ENCODE peak calls at places on chromosomes 6 and 20, in six cellular contexts. B is IMR-90, K is H1, W is H9, U is mesendoderm, A is mesenchymal stem cell. C is an unnamed sample.
A peak's percentile ranks its signal among the peaks of the same experiment; 100 is the strongest.

GRCh38 chr6:170285482-170285881 is 5.4 kb downstream of the DLL1 start:
- DNase-seq in K (no peak), A (no peak), W (no peak), B (no peak), U (no peak), C (no peak)

GRCh38 chr6:99612551-99613397 is 6.1 kb downstream of the PRDM13 start:
- DNase-seq in A (no peak), B (no peak), W (peak; percentile 54), K (peak; percentile 82), U (peak; percentile 59), C (no peak)

GRCh38 chr20:46820682-46821081 is 74.0 kb upstream of the EYA2 start:
- DNase-seq in A (no peak), U (no peak), K (no peak), W (no peak), B (no peak), C (no peak)

GRCh38 chr20:25237610-25238318 is 10.1 kb upstream of the PYGB start:
- DNase-seq in K (no peak), U (peak; percentile 93), B (peak; percentile 100), W (no peak), A (peak; percentile 100), C (no peak)

GRCh38 chr20:45049438-45049837 is 51.5 kb downstream of the KCNS1 start:
- DNase-seq in A (no peak), U (no peak), W (no peak), B (no peak), K (no peak), C (no peak)

GRCh38 chr6:131717815-131718214 is 7.0 kb upstream of the CTAGE9 start:
- DNase-seq in K (no peak), U (no peak), B (no peak), A (no peak), W (no peak), C (no peak)

GRCh38 chr20:45100563-45101245 is at the start of gene KCNS1:
- DNase-seq in B (no peak), U (peak; percentile 85), A (peak; percentile 19), K (peak; percentile 86), W (peak; percentile 81), C (no peak)

GRCh38 chr6:68876792-68877493 is 241.9 kb downstream of the ADGRB3 start:
- DNase-seq in K (no peak), U (peak; percentile 8), B (peak; percentile 4), W (no peak), A (peak; percentile 31), C (no peak)

GRCh38 chr6:158654498-158654897 is 4.6 kb downstream of the SYTL3 start:
- DNase-seq in A (peak; percentile 97), K (no peak), B (peak; percentile 94), U (no peak), W (no peak), C (no peak)

GRCh38 chr20:51128198-51128597 is 105.3 kb upstream of the KCNG1 start:
- DNase-seq in U (no peak), B (peak; percentile 97), W (peak; percentile 9), A (peak; percentile 92), K (no peak), C (no peak)

GRCh38 chr6:157233686-157234085 is 89.6 kb downstream of the TMEM242 start:
- DNase-seq in B (no peak), K (no peak), U (no peak), A (no peak), W (no peak), C (no peak)

GRCh38 chr6:83847179-83847578 is 6.0 kb upstream of the RIPPLY2 start:
- DNase-seq in K (no peak), B (no peak), A (no peak), U (no peak), W (no peak), C (no peak)

GRCh38 chr20:3980260-3981131 is 34.9 kb downstream of the RNF24 start:
- DNase-seq in A (peak; percentile 72), B (peak; percentile 73), W (no peak), U (peak; percentile 31), K (no peak), C (no peak)

GRCh38 chr6:64685401-64685800 is 1021.6 kb downstream of the EYS start:
- DNase-seq in U (peak; percentile 53), B (no peak), W (peak; percentile 37), K (no peak), A (no peak), C (no peak)

GRCh38 chr20:63698739-63699465 is 2.5 kb downstream of the TNFRSF6B start:
- DNase-seq in B (peak; percentile 94), K (no peak), U (peak; percentile 52), A (peak; percentile 97), W (peak; percentile 39), C (no peak)

GRCh38 chr6:88869263-88870023 is 94.0 kb downstream of the RNGTT start:
- DNase-seq in U (no peak), W (no peak), A (peak; percentile 62), K (no peak), B (peak; percentile 80), C (no peak)

GRCh38 chr6:33981861-33982260 is 164.0 kb downstream of the GRM4 start:
- DNase-seq in U (no peak), W (no peak), B (no peak), K (no peak), A (no peak), C (no peak)

DNA sequence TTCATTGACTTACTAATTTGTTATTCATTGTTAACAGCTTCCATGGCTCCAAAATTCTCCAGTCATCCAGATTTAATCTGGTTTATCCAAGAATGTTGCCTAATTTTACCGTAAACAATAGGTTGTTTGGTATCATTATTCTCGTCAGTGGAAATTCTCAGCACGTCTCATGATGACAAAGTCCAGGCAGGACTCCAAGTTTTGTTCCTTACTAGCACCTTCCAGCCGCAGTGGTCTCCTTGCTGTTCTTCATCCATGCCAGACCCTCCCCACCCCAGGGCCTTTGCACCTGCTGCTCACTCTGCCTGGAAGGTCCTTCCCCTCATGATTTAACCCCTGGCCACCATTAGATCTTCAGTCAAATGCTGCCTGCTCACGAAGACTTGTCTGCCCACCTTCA is 48.1 kb upstream of the NAA20 start:
- DNase-seq in K (no peak), W (no peak), B (no peak), A (no peak), U (no peak), C (no peak)
- H3K79me1 ChIP-seq in K (no peaks in the 10 kb centered on the region), W (no peaks in the 10 kb centered on the region), B (peaks cover 24% of the 10 kb centered on the region), A (peaks cover 23% of the 10 kb centered on the region), U (no peaks in the 10 kb centered on the region), C (no peaks in the 10 kb centered on the region)

DNA sequence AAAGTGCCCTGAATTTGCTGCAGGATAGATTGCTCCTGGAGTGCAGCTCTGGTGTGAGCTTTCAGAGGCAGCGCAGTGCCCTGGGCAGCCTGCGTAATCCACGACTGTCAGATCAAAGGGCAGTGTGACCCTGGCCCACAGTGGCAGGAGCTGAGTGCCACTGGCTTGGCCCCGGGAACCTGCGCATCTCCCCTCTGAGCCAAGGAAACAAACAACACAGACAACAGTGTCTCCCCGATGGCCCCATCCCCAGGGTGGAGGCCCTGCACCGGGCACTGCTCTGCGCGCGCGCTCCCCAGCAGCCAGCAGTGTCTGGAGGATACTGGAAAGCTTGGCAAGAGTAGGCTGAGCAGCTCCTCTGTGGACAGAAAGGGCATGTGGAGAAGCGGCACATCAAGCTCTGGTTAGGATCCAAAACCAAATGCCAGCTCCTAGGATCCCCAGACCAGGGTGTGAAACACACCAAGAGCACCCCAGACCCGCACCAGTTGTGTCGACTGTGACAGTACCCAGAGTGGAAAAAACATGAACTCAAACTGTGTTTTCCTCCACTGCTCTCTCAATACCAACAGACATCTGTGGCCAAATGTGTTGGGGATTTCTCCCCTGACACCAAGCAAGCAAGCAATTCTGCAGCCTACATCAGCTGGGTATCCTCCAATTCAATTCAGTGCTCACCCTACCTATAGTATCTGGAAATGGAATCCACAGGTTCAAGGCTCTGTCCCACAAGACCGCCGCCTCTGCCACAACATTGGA is 26.7 kb downstream of the RBCK1 start:
- DNase-seq in K (no peak), W (peak; percentile 36), U (no peak), A (no peak), B (no peak), C (no peak)
- H2BK15ac ChIP-seq in K (no peak overlapping the region), W (no peak overlapping the region), U (no peak overlapping the region), A (no peak overlapping the region), B (no peak overlapping the region), C (no peak overlapping the region)

GRCh38 chr20:59110607-59111006 is 53.0 kb upstream of the ZNF831 start:
- DNase-seq in W (no peak), A (no peak), U (no peak), B (no peak), K (no peak), C (no peak)

GRCh38 chr20:59104848-59105247 is 58.8 kb upstream of the ZNF831 start:
- DNase-seq in K (no peak), U (no peak), B (no peak), W (no peak), A (no peak), C (no peak)

GRCh38 chr20:59101956-59102355 is 59.4 kb upstream of the PRELID3B start:
- DNase-seq in B (no peak), U (no peak), A (no peak), K (no peak), W (no peak), C (no peak)

GRCh38 chr20:59102722-59103415 is 60.3 kb upstream of the PRELID3B start:
- DNase-seq in W (no peak), U (no peak), K (no peak), A (no peak), B (no peak), C (no peak)

DNA sequence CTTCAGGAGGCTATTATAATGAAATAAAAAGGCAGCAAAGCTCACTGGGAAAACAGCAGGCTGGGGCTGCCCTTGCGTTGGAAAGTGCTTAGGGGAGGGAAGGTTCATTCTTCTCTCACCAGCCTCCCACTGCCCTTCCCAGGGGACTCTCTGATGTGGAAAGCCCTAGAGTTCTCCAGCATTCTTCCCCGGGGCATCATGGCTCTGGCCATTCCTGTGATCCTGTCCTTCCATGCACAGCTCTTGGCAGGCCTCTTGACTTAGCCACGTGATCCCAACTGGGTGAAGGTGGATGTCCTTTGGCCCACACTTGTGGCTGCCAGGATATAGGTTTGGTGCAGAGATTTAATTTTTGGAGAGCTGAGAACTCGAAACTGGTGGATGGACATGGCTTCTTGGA is 58.0 kb upstream of the ZNF831 start:
- DNase-seq in W (no peak), A (no peak), K (no peak), U (no peak), B (no peak), C (no peak)
- H3K9ac ChIP-seq in W (no peak overlapping the region), A (no peak overlapping the region), K (no peak overlapping the region), U (no peak overlapping the region), B (no peak overlapping the region), C (no peak overlapping the region)

GRCh38 chr20:38168791-38169589 is 3.9 kb upstream of the TGM2 start:
- DNase-seq in U (no peak), K (no peak), A (peak; percentile 58), B (no peak), W (no peak), C (no peak)

GRCh38 chr20:38167851-38168760 is 3.0 kb upstream of the TGM2 start:
- DNase-seq in B (peak; percentile 96), A (peak; percentile 92), U (peak; percentile 73), K (no peak), W (peak; percentile 43), C (no peak)

GRCh38 chr20:38165966-38166706 is 1.1 kb upstream of the TGM2 start:
- DNase-seq in B (peak; percentile 35), K (no peak), A (peak; percentile 41), U (no peak), W (no peak), C (no peak)

GRCh38 chr20:38166707-38167233 is 1.7 kb upstream of the TGM2 start:
- DNase-seq in K (no peak), W (no peak), U (no peak), B (no peak), A (no peak), C (no peak)

DNA sequence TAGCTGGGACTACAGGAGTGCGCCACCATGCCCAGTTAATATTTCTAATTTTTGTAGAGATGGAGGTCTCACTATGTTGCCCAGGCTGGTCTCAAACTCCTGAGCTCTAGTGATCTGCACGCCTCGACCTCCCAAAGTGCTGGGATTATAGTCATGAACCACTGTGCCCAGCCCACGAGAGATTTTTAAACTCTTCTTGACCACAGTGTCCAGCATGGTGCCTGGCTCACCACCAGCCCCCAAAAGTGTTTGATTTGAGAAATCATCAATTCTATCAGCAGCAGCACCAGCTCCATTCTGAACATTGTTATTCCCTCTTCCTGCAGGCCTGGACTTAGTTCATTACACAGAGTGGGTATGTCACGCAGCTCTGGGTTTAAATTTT is 2.4 kb upstream of the TGM2 start:
- DNase-seq in K (no peak), W (no peak), U (no peak), B (no peak), A (no peak), C (no peak)
- H3K79me1 ChIP-seq in K (no peaks in the 10 kb centered on the region), W (no peaks in the 10 kb centered on the region), U (no peaks in the 10 kb centered on the region), B (peaks cover 20% of the 10 kb centered on the region), A (no peaks in the 10 kb centered on the region), C (no peaks in the 10 kb centered on the region)